ENCODE peak calls at places on chromosomes 11 and 22, in four cellular contexts. One of them, this sample, is unnamed.

GRCh38 chr11:64242920-64243854 is 2.3 kb downstream of the FKBP2 start:
- DNase-seq in fibroblast of villous mesenchyme: no peak
- DNase-seq in coronary artery: no peak
- DNase-seq in PC-3: no peak
- DNase-seq in this sample: no peak

GRCh38 chr11:12941671-12942070 is 67.4 kb upstream of the RASSF10 start:
- DNase-seq in coronary artery: no peak
- DNase-seq in PC-3: no peak
- DNase-seq in fibroblast of villous mesenchyme: no peak
- DNase-seq in this sample: no peak

GRCh38 chr11:34651551-34651950 is 30.7 kb downstream of the EHF start:
- DNase-seq in PC-3: peak
- DNase-seq in coronary artery: no peak
- DNase-seq in fibroblast of villous mesenchyme: no peak
- DNase-seq in this sample: no peak

GRCh38 chr11:103803062-103803461 is 233.4 kb upstream of the DDI1 start:
- DNase-seq in fibroblast of villous mesenchyme: no peak
- DNase-seq in PC-3: no peak
- DNase-seq in coronary artery: no peak
- DNase-seq in this sample: no peak

GRCh38 chr11:47480762-47481161 is 31.8 kb upstream of the RAPSN start:
- DNase-seq in coronary artery: no peak
- DNase-seq in PC-3: no peak
- DNase-seq in fibroblast of villous mesenchyme: peak
- DNase-seq in this sample: no peak

GRCh38 chr11:63020671-63021255 is 5.1 kb upstream of the SLC22A8 start:
- DNase-seq in fibroblast of villous mesenchyme: no peak
- DNase-seq in coronary artery: no peak
- DNase-seq in PC-3: peak
- DNase-seq in this sample: no peak

GRCh38 chr11:71430166-71430565 is 18.0 kb downstream of the DHCR7 start:
- DNase-seq in coronary artery: no peak
- DNase-seq in fibroblast of villous mesenchyme: no peak
- DNase-seq in PC-3: no peak
- DNase-seq in this sample: no peak

GRCh38 chr11:7892059-7892699 is 38.9 kb downstream of the OR10A6 start:
- DNase-seq in coronary artery: no peak
- DNase-seq in fibroblast of villous mesenchyme: peak
- DNase-seq in PC-3: peak
- DNase-seq in this sample: no peak

GRCh38 chr11:57297221-57297620 is 27.5 kb downstream of the TNKS1BP1 start:
- DNase-seq in PC-3: no peak
- DNase-seq in fibroblast of villous mesenchyme: no peak
- DNase-seq in coronary artery: no peak
- DNase-seq in this sample: no peak

GRCh38 chr11:6653055-6653454 is 2.6 kb downstream of the DCHS1 start:
- DNase-seq in PC-3: no peak
- DNase-seq in coronary artery: no peak
- DNase-seq in fibroblast of villous mesenchyme: no peak
- DNase-seq in this sample: no peak

GRCh38 chr11:119615003-119615878 is 113.8 kb downstream of the NECTIN1 start:
- DNase-seq in fibroblast of villous mesenchyme: peak
- DNase-seq in PC-3: peak
- DNase-seq in coronary artery: no peak
- DNase-seq in this sample: no peak

GRCh38 chr11:4605057-4605456 is 3.0 kb downstream of the TRIM68 start:
- DNase-seq in fibroblast of villous mesenchyme: no peak
- DNase-seq in PC-3: no peak
- DNase-seq in coronary artery: no peak
- DNase-seq in this sample: no peak

GRCh38 chr22:35915477-35916013 is 113.1 kb downstream of the RBFOX2 start:
- DNase-seq in PC-3: peak
- DNase-seq in fibroblast of villous mesenchyme: peak
- DNase-seq in coronary artery: no peak
- DNase-seq in this sample: no peak

GRCh38 chr11:79212711-79213110 is 228.1 kb downstream of the TENM4 start:
- DNase-seq in fibroblast of villous mesenchyme: no peak
- DNase-seq in PC-3: no peak
- DNase-seq in coronary artery: no peak
- DNase-seq in this sample: no peak

GRCh38 chr11:121293276-121293569 is 652 bp downstream of the SC5D start:
- DNase-seq in coronary artery: no peak
- DNase-seq in fibroblast of villous mesenchyme: no peak
- DNase-seq in PC-3: peak
- DNase-seq in this sample: no peak

GRCh38 chr11:68584097-68584496 is 100.2 kb upstream of the GAL start:
- DNase-seq in fibroblast of villous mesenchyme: no peak
- DNase-seq in PC-3: peak
- DNase-seq in coronary artery: no peak
- DNase-seq in this sample: peak

GRCh38 chr11:88292156-88292844 is 45.2 kb downstream of the CTSC start:
- DNase-seq in coronary artery: no peak
- DNase-seq in PC-3: peak
- DNase-seq in fibroblast of villous mesenchyme: no peak
- DNase-seq in this sample: no peak
- TF ChIP-seq CTCF in coronary artery: no peak
- TF ChIP-seq CTCF in PC-3: peak
- TF ChIP-seq CTCF in fibroblast of villous mesenchyme: no peak
- TF ChIP-seq CTCF in this sample: no peak

DNA sequence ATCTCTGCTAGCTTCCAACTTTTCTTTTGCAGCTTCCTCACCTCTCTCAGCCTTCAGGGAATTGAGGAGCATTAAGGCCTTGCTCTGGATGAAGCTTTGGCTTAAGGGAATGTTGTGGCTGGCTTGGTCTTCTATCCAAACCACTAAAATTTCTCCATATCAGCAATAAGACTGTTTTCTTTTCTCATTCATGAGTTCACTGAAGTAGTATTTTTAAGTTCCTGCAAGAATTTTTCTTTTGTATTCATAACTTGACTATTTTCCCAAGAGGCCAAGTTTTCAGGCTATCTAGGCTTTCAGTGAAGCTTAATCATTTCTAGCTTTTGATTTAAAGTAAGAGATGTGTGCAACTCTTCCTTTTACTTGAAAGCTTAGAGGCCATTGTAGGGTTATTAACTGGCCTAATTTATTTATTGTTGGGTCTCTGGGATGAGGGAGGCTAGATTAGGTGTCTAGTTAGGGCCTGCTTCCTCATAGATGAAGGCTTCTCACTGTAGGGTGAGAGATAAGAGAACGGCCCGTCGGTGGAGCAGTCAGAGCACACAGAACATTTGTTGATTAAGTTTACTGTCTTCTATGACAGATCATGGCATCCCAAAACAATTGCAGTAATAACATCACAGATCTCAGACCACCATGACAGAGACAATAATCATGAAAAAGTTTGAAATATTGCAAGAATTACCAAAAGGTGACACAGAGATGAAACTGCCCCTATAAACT is 33.2 kb downstream of the CSF2RB start:
- DNase-seq in PC-3: peak
- DNase-seq in fibroblast of villous mesenchyme: peak
- DNase-seq in coronary artery: no peak
- DNase-seq in this sample: no peak
- TF ChIP-seq CTCF in PC-3: no peak
- TF ChIP-seq CTCF in fibroblast of villous mesenchyme: peak
- TF ChIP-seq CTCF in coronary artery: no peak
- TF ChIP-seq CTCF in this sample: no peak

DNA sequence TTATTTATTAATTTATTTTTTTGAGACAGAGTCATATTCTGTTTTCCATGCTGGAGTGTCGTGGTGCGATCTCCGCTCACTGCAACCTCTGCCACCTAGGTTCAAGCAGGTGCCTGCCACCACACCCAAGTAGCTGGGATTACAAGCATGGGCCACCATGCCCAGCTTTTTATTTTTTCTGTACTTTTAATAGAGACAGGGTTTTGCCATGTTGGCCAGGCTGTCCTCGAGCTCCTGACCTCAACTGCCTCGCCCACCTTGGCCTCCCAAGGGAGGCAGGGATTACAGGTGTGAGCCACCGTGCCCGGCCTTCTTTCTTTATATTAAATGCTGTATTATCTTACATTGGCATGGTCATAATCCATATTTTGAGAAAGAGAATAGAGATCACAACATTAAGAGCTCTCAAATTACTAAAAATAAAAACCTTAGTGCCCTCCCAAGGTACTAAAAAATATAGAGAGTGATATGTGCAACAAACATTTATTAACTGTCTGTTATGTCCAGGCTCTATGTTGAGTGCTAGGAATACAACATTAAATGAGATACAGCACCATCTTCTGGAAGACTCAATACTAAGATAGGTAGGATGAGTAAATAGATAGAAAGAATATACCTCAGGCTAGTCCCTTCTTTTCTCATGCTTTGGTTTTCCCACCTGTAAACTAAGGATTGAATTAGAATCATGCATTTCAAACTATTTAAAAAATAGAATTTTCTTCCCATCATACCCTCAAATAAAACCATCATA is 84.1 kb downstream of the BBOX1 start:
- DNase-seq in PC-3: no peak
- DNase-seq in fibroblast of villous mesenchyme: peak
- DNase-seq in coronary artery: no peak
- DNase-seq in this sample: no peak
- TF ChIP-seq CTCF in PC-3: peak
- TF ChIP-seq CTCF in fibroblast of villous mesenchyme: peak
- TF ChIP-seq CTCF in coronary artery: no peak
- TF ChIP-seq CTCF in this sample: no peak

GRCh38 chr11:74175923-74176322 is 4.8 kb downstream of the PPME1 start:
- DNase-seq in coronary artery: no peak
- DNase-seq in PC-3: no peak
- DNase-seq in fibroblast of villous mesenchyme: no peak
- DNase-seq in this sample: no peak

GRCh38 chr11:74171630-74172465 is 759 bp downstream of the PPME1 start:
- DNase-seq in fibroblast of villous mesenchyme: no peak
- DNase-seq in coronary artery: no peak
- DNase-seq in PC-3: peak
- DNase-seq in this sample: no peak

GRCh38 chr11:74169736-74170458 is 905 bp downstream of the C2CD3 start:
- DNase-seq in coronary artery: no peak
- DNase-seq in PC-3: no peak
- DNase-seq in fibroblast of villous mesenchyme: no peak
- DNase-seq in this sample: no peak

GRCh38 chr11:74168838-74169237 is 2.0 kb downstream of the C2CD3 start:
- DNase-seq in PC-3: no peak
- DNase-seq in fibroblast of villous mesenchyme: no peak
- DNase-seq in coronary artery: no peak
- DNase-seq in this sample: no peak

DNA sequence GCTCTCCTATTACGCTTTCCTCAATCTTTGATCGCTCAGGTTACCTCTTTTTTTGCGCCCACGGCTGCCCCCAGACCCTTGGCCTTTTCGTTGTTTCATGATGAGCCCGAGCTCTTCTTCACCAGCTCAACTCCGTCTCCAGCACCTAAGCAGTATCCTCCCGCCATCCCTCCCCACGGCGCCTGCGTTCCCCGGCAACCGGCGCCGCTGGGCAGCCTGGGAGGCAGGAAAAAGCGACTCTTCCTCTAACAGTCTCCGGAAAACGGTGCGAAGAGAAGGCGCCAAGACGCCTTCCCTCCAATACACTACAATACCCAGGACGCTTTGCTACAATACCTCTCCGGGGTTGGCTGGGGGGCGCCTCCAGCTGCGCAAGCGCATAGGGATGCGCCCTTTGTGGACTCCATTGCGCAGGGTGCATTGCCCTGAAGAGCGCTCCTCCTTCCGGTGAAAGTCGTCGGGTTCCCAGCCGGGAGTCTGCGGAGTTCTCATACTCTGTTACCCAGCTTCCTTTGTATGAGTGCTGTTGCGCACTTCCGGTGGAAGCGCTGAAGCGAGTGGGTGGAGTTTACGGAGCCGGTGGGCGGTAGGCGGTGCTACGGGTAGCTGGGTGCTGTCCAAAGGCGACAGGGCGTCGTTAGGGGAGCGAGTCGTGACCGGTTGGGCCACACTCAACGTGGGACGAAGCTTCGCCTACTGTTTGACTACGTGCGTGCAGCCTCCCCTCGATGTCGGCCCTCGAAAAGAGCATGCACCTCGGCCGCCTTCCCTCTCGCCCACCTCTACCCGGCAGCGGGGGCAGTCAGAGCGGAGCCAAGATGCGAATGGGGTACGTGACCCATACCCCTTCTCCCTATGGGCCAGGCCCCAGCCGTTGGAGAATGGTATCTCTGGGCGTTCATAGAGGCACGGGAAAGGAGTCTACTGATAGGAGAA is at the start of the genes C2CD3 and PPME1:
- DNase-seq in coronary artery: peak
- DNase-seq in PC-3: peak
- DNase-seq in fibroblast of villous mesenchyme: peak
- DNase-seq in this sample: peak
- TF ChIP-seq CTCF in coronary artery: no peak
- TF ChIP-seq CTCF in PC-3: peak
- TF ChIP-seq CTCF in fibroblast of villous mesenchyme: peak
- TF ChIP-seq CTCF in this sample: peak

DNA sequence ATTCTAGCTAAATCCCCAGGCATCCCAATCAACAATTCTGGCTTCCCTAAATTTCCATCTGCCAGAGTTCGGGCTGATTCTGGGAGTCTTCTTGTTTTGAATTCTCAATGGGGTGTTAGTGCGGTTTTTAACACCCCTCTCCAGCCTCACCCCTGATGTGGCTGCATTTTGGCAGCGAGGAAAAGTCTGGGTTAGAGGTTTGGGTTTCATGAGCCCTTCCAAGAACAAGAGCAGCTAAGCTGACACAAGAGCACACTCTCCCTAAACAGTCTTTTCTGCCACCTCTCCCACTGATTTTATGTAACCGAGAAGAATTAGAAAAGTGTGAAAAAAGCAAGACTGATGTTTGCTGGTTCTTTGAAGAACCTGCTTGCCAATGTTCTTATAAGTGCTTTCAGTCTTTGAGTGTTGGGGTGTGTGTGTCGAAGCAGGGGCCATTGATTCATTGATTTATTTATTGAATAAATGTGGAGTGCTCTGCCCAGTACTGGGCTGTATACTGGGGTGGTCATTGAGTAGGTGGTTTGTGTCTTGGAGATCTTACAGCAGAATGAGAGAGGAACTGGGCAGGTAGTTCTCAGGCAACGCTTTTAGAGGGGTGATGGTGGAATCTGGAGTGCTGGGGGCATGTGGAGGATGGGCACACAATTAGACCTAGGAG is 101.5 kb downstream of the TRAF6 start:
- DNase-seq in coronary artery: no peak
- DNase-seq in fibroblast of villous mesenchyme: no peak
- DNase-seq in PC-3: no peak
- DNase-seq in this sample: no peak
- TF ChIP-seq CTCF in coronary artery: no peak
- TF ChIP-seq CTCF in fibroblast of villous mesenchyme: no peak
- TF ChIP-seq CTCF in PC-3: no peak
- TF ChIP-seq CTCF in this sample: no peak

GRCh38 chr11:58905716-58906547 is 33.4 kb upstream of the GLYATL1 start:
- DNase-seq in fibroblast of villous mesenchyme: peak
- DNase-seq in coronary artery: no peak
- DNase-seq in PC-3: peak
- DNase-seq in this sample: peak
- TF ChIP-seq CTCF in fibroblast of villous mesenchyme: peak
- TF ChIP-seq CTCF in coronary artery: no peak
- TF ChIP-seq CTCF in PC-3: peak
- TF ChIP-seq CTCF in this sample: peak